ENCODE peak calls at places on chromosomes 7 and 10, in ten cellular contexts. X is body of pancreas, D is OCI-LY7, J is RWPE2, K is PC-9, U is osteoblast, V is hepatocyte, Y is GM23338, O is right lobe of liver, M is SK-N-SH. L is an unnamed sample.

GRCh38 chr10:44975487-44976331 is 2.9 kb downstream of the DEPP1 start:
- DNase-seq in X (peak; percentile 90), D (no peak), J (no peak), K (peak; percentile 85), U (peak; percentile 83), V (peak; percentile 87), Y (peak; percentile 78), O (no peak), M (no peak), L (peak; percentile 65)

GRCh38 chr10:132307823-132308587 is at the start of gene STK32C:
- DNase-seq in X (peak; percentile 93), D (peak; percentile 82), J (peak; percentile 87), K (peak; percentile 78), U (peak; percentile 100), V (peak; percentile 98), Y (peak; percentile 93), O (peak; percentile 91), M (peak; percentile 100), L (peak; percentile 52)

GRCh38 chr7:5284304-5285281 is 1.9 kb downstream of the SLC29A4 start:
- DNase-seq in X (peak; percentile 75), D (peak; percentile 72), J (no peak), K (peak; percentile 66), U (peak; percentile 86), V (peak; percentile 89), Y (peak; percentile 95), O (peak; percentile 66), M (peak; percentile 90), L (no peak)

GRCh38 chr7:13920053-13920697 is 69.3 kb downstream of the ETV1 start:
- DNase-seq in X (peak; percentile 27), D (no peak), J (peak; percentile 81), K (peak; percentile 69), U (peak; percentile 82), V (peak; percentile 88), Y (peak; percentile 18), O (no peak), M (peak; percentile 57), L (peak; percentile 100)

GRCh38 chr10:35342381-35342780 is 6.1 kb downstream of the CCNY start:
- DNase-seq in X (no peak), D (no peak), J (no peak), K (no peak), U (no peak), V (no peak), Y (no peak), O (no peak), M (no peak), L (no peak)

GRCh38 chr7:19670806-19671205 is 38.0 kb downstream of the POLR1F start:
- DNase-seq in X (no peak), D (no peak), J (no peak), K (no peak), U (no peak), V (no peak), Y (no peak), O (no peak), M (no peak), L (no peak)

GRCh38 chr10:72685264-72685921 is 6.5 kb upstream of the MCU start:
- DNase-seq in X (no peak), D (no peak), J (no peak), K (no peak), U (no peak), V (no peak), Y (no peak), O (no peak), M (no peak), L (no peak)

GRCh38 chr10:77700086-77700485 is 62.5 kb upstream of the KCNMA1 start:
- DNase-seq in X (no peak), D (no peak), J (no peak), K (no peak), U (no peak), V (no peak), Y (no peak), O (no peak), M (no peak), L (no peak)

GRCh38 chr7:43612599-43613589 is 30.0 kb downstream of the STK17A start:
- DNase-seq in X (no peak), D (no peak), J (no peak), K (no peak), U (peak; percentile 68), V (no peak), Y (no peak), O (no peak), M (no peak), L (no peak)

GRCh38 chr10:87585565-87586514 is 73.8 kb upstream of the PAPSS2 start:
- DNase-seq in X (peak; percentile 58), D (no peak), J (no peak), K (peak; percentile 25), U (no peak), V (peak; percentile 86), Y (no peak), O (no peak), M (no peak), L (peak; percentile 71)

GRCh38 chr7:41928781-41929180 is 225.9 kb upstream of the INHBA start:
- DNase-seq in X (no peak), D (no peak), J (no peak), K (no peak), U (no peak), V (no peak), Y (no peak), O (no peak), M (no peak), L (no peak)

GRCh38 chr7:129332354-129333056 is 101.7 kb upstream of the STRIP2 start:
- DNase-seq in X (no peak), D (no peak), J (no peak), K (no peak), U (peak; percentile 35), V (no peak), Y (no peak), O (no peak), M (no peak), L (no peak)

GRCh38 chr10:29687411-29688160 is 52.8 kb upstream of the SVIL start:
- DNase-seq in X (no peak), D (no peak), J (no peak), K (no peak), U (no peak), V (no peak), Y (peak; percentile 38), O (no peak), M (no peak), L (no peak)
- H3K4me1 ChIP-seq in X (no peaks in the 10 kb centered on the region), D (no peaks in the 10 kb centered on the region), J (peaks cover 44% of the 10 kb centered on the region), K (peaks cover 14% of the 10 kb centered on the region), U (peaks cover 23% of the 10 kb centered on the region), V (peaks cover 11% of the 10 kb centered on the region), Y (peaks cover 38% of the 10 kb centered on the region), O (no peaks in the 10 kb centered on the region), M (peaks cover 43% of the 10 kb centered on the region), L (peaks cover 27% of the 10 kb centered on the region)

GRCh38 chr10:58733436-58733835 is 220.8 kb downstream of the BICC1 start:
- DNase-seq in X (no peak), D (no peak), J (no peak), K (no peak), U (no peak), V (no peak), Y (no peak), O (no peak), M (no peak), L (no peak)

GRCh38 chr10:58735087-58735486 is 222.4 kb downstream of the BICC1 start:
- DNase-seq in X (no peak), D (no peak), J (no peak), K (no peak), U (no peak), V (no peak), Y (no peak), O (no peak), M (no peak), L (no peak)

GRCh38 chr10:58731276-58731675 is 218.6 kb downstream of the BICC1 start:
- DNase-seq in X (no peak), D (no peak), J (no peak), K (no peak), U (no peak), V (no peak), Y (no peak), O (no peak), M (no peak), L (no peak)

GRCh38 chr10:58734116-58734515 is 221.4 kb downstream of the BICC1 start:
- DNase-seq in X (no peak), D (no peak), J (no peak), K (no peak), U (peak; percentile 25), V (no peak), Y (peak; percentile 21), O (no peak), M (peak; percentile 53), L (no peak)
- TF ChIP-seq CTCF in X (no peak), D (no peak), J (no peak), K (no peak), U (peak; percentile 31), V (no peak), Y (peak; percentile 60), O (no peak), M (peak; percentile 42), L (no peak)

GRCh38 chr10:48727866-48728265 is 43.2 kb downstream of the WDFY4 start:
- DNase-seq in X (no peak), D (no peak), J (no peak), K (no peak), U (no peak), V (no peak), Y (no peak), O (no peak), M (no peak), L (no peak)

GRCh38 chr10:48729941-48730457 is 45.3 kb downstream of the WDFY4 start:
- DNase-seq in X (no peak), D (no peak), J (no peak), K (no peak), U (no peak), V (no peak), Y (no peak), O (no peak), M (no peak), L (no peak)

GRCh38 chr10:48731654-48732053 is 47.0 kb downstream of the WDFY4 start:
- DNase-seq in X (no peak), D (no peak), J (no peak), K (no peak), U (no peak), V (no peak), Y (no peak), O (no peak), M (no peak), L (no peak)

GRCh38 chr10:48731141-48731540 is 46.5 kb downstream of the WDFY4 start:
- DNase-seq in X (no peak), D (no peak), J (no peak), K (no peak), U (no peak), V (no peak), Y (no peak), O (no peak), M (no peak), L (no peak)

GRCh38 chr10:48729222-48729621 is 44.5 kb downstream of the WDFY4 start:
- DNase-seq in X (no peak), D (no peak), J (no peak), K (no peak), U (no peak), V (no peak), Y (no peak), O (no peak), M (no peak), L (no peak)
- H3K4me1 ChIP-seq in X (no peaks in the 10 kb centered on the region), D (no peaks in the 10 kb centered on the region), J (no peaks in the 10 kb centered on the region), K (no peaks in the 10 kb centered on the region), U (no peaks in the 10 kb centered on the region), V (no peaks in the 10 kb centered on the region), Y (peaks cover 8% of the 10 kb centered on the region), O (no peaks in the 10 kb centered on the region), M (no peaks in the 10 kb centered on the region), L (no peaks in the 10 kb centered on the region)

DNA sequence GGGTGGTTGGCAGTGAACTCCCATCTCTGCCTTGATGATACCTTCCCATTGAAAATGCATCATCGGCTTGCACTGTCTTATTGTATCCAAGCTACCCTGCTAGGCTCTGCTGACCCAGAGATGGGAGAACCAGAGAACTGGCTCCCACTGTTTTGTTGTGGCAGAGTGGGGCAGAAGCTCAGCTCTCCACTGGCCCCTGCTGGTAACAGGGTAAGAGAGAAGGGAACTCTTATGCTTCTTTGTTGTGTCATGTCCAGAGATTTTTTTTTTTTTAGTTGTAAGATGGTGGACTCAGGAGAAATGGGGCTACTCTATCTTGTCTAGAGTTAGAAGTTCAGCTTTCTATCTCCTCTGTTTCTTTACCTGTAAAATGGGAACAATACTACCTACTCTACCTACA is 100.5 kb upstream of the SDK1 start:
- DNase-seq in X (peak; percentile 58), D (peak; percentile 43), J (peak; percentile 15), K (no peak), U (no peak), V (peak; percentile 35), Y (peak; percentile 77), O (no peak), M (peak; percentile 53), L (peak; percentile 25)
- TF ChIP-seq CTCF in X (no peak), D (peak; percentile 78), J (peak; percentile 37), K (peak; percentile 60), U (peak; percentile 46), V (peak; percentile 36), Y (peak; percentile 89), O (peak; percentile 10), M (peak; percentile 14), L (peak; percentile 60)